ENCODE peak calls at places on chromosomes 7 and 10, in five cellular contexts. One of them, this sample, is unnamed.

GRCh38 chr10:72334832-72335393 is 19.8 kb downstream of the DNAJB12 start:
- DNase-seq in DMS153: no peak
- DNase-seq in CD4-positive, CD25-positive, alpha-beta regulatory T cell: peak
- DNase-seq in T-helper 9 cell: peak
- DNase-seq in left colon: peak
- DNase-seq in this sample: peak

GRCh38 chr10:100562008-100562672 is 26.4 kb downstream of the HIF1AN start:
- DNase-seq in DMS153: peak
- DNase-seq in T-helper 9 cell: peak
- DNase-seq in left colon: peak
- DNase-seq in CD4-positive, CD25-positive, alpha-beta regulatory T cell: peak
- DNase-seq in this sample: peak

GRCh38 chr10:43074409-43074808 is 2.5 kb upstream of the RET start:
- DNase-seq in T-helper 9 cell: no peak
- DNase-seq in CD4-positive, CD25-positive, alpha-beta regulatory T cell: no peak
- DNase-seq in left colon: no peak
- DNase-seq in DMS153: no peak
- DNase-seq in this sample: no peak

GRCh38 chr7:108499575-108499974 is 26.4 kb downstream of the PNPLA8 start:
- DNase-seq in CD4-positive, CD25-positive, alpha-beta regulatory T cell: no peak
- DNase-seq in T-helper 9 cell: no peak
- DNase-seq in DMS153: no peak
- DNase-seq in left colon: no peak
- DNase-seq in this sample: no peak

GRCh38 chr7:157676001-157676400 is 339.2 kb downstream of the DNAJB6 start:
- DNase-seq in DMS153: no peak
- DNase-seq in T-helper 9 cell: no peak
- DNase-seq in left colon: peak
- DNase-seq in CD4-positive, CD25-positive, alpha-beta regulatory T cell: no peak
- DNase-seq in this sample: no peak

GRCh38 chr7:99374121-99375064 is at the start of gene ARPC1B:
- DNase-seq in left colon: peak
- DNase-seq in T-helper 9 cell: peak
- DNase-seq in CD4-positive, CD25-positive, alpha-beta regulatory T cell: peak
- DNase-seq in DMS153: peak
- DNase-seq in this sample: peak

GRCh38 chr7:90232440-90232839 is 12.5 kb upstream of the CFAP69 start:
- DNase-seq in left colon: no peak
- DNase-seq in DMS153: no peak
- DNase-seq in T-helper 9 cell: no peak
- DNase-seq in CD4-positive, CD25-positive, alpha-beta regulatory T cell: no peak
- DNase-seq in this sample: no peak

GRCh38 chr10:113718974-113719822 is 32.3 kb upstream of the PLEKHS1 start:
- DNase-seq in T-helper 9 cell: no peak
- DNase-seq in left colon: peak
- DNase-seq in CD4-positive, CD25-positive, alpha-beta regulatory T cell: peak
- DNase-seq in DMS153: peak
- DNase-seq in this sample: no peak

GRCh38 chr7:119320316-119320715 is 952.7 kb upstream of the KCND2 start:
- DNase-seq in CD4-positive, CD25-positive, alpha-beta regulatory T cell: no peak
- DNase-seq in DMS153: no peak
- DNase-seq in T-helper 9 cell: no peak
- DNase-seq in left colon: no peak
- DNase-seq in this sample: no peak

GRCh38 chr10:111370101-111370500 is 293.3 kb downstream of the ADRA2A start:
- DNase-seq in DMS153: no peak
- DNase-seq in T-helper 9 cell: no peak
- DNase-seq in left colon: no peak
- DNase-seq in CD4-positive, CD25-positive, alpha-beta regulatory T cell: no peak
- DNase-seq in this sample: no peak

GRCh38 chr10:110335314-110336064 is 30.8 kb upstream of the SMNDC1 start:
- DNase-seq in left colon: no peak
- DNase-seq in DMS153: no peak
- DNase-seq in T-helper 9 cell: no peak
- DNase-seq in CD4-positive, CD25-positive, alpha-beta regulatory T cell: no peak
- DNase-seq in this sample: no peak

GRCh38 chr7:21587139-21587773 is 44.4 kb downstream of the DNAH11 start:
- DNase-seq in DMS153: no peak
- DNase-seq in CD4-positive, CD25-positive, alpha-beta regulatory T cell: no peak
- DNase-seq in left colon: no peak
- DNase-seq in T-helper 9 cell: no peak
- DNase-seq in this sample: no peak

GRCh38 chr7:96933067-96933645 is 72.2 kb upstream of the DLX6 start:
- DNase-seq in CD4-positive, CD25-positive, alpha-beta regulatory T cell: no peak
- DNase-seq in T-helper 9 cell: no peak
- DNase-seq in left colon: no peak
- DNase-seq in DMS153: no peak
- DNase-seq in this sample: no peak

GRCh38 chr7:101549734-101550133 is 79.4 kb downstream of the MYL10 start:
- DNase-seq in CD4-positive, CD25-positive, alpha-beta regulatory T cell: no peak
- DNase-seq in left colon: no peak
- DNase-seq in DMS153: no peak
- DNase-seq in T-helper 9 cell: no peak
- DNase-seq in this sample: no peak

GRCh38 chr10:113520606-113521481 is 32.0 kb upstream of the HABP2 start:
- DNase-seq in CD4-positive, CD25-positive, alpha-beta regulatory T cell: no peak
- DNase-seq in left colon: peak
- DNase-seq in DMS153: peak
- DNase-seq in T-helper 9 cell: no peak
- DNase-seq in this sample: no peak

GRCh38 chr10:110977662-110978061 is 58.3 kb downstream of the SHOC2 start:
- DNase-seq in CD4-positive, CD25-positive, alpha-beta regulatory T cell: no peak
- DNase-seq in DMS153: no peak
- DNase-seq in T-helper 9 cell: no peak
- DNase-seq in left colon: no peak
- DNase-seq in this sample: no peak

GRCh38 chr7:104231054-104232046 is 23.5 kb upstream of the ORC5 start:
- DNase-seq in CD4-positive, CD25-positive, alpha-beta regulatory T cell: peak
- DNase-seq in T-helper 9 cell: peak
- DNase-seq in left colon: peak
- DNase-seq in DMS153: no peak
- DNase-seq in this sample: peak

GRCh38 chr10:126969310-126969709 is 64.1 kb downstream of the DOCK1 start:
- DNase-seq in DMS153: no peak
- DNase-seq in T-helper 9 cell: no peak
- DNase-seq in CD4-positive, CD25-positive, alpha-beta regulatory T cell: no peak
- DNase-seq in left colon: peak
- DNase-seq in this sample: no peak

GRCh38 chr10:3292601-3293000 is 120.0 kb upstream of the PITRM1 start:
- DNase-seq in CD4-positive, CD25-positive, alpha-beta regulatory T cell: no peak
- DNase-seq in DMS153: no peak
- DNase-seq in left colon: no peak
- DNase-seq in T-helper 9 cell: no peak
- DNase-seq in this sample: no peak

GRCh38 chr10:11098628-11099027 is 81.0 kb downstream of the CELF2 start:
- DNase-seq in T-helper 9 cell: no peak
- DNase-seq in CD4-positive, CD25-positive, alpha-beta regulatory T cell: no peak
- DNase-seq in DMS153: no peak
- DNase-seq in left colon: no peak
- DNase-seq in this sample: no peak

GRCh38 chr10:33126118-33126517 is 168.1 kb upstream of the ITGB1 start:
- DNase-seq in T-helper 9 cell: no peak
- DNase-seq in DMS153: no peak
- DNase-seq in CD4-positive, CD25-positive, alpha-beta regulatory T cell: peak
- DNase-seq in left colon: no peak
- DNase-seq in this sample: peak

GRCh38 chr10:33165911-33166310 is 168.6 kb downstream of the NRP1 start:
- DNase-seq in left colon: no peak
- DNase-seq in CD4-positive, CD25-positive, alpha-beta regulatory T cell: no peak
- DNase-seq in T-helper 9 cell: no peak
- DNase-seq in DMS153: no peak
- DNase-seq in this sample: no peak

GRCh38 chr7:130127404-130128395 is 57.4 kb downstream of the KLHDC10 start:
- DNase-seq in left colon: no peak
- DNase-seq in T-helper 9 cell: no peak
- DNase-seq in DMS153: no peak
- DNase-seq in CD4-positive, CD25-positive, alpha-beta regulatory T cell: no peak
- DNase-seq in this sample: no peak

GRCh38 chr7:22318376-22318775 is 38.6 kb downstream of the RAPGEF5 start:
- DNase-seq in T-helper 9 cell: no peak
- DNase-seq in DMS153: no peak
- DNase-seq in left colon: no peak
- DNase-seq in CD4-positive, CD25-positive, alpha-beta regulatory T cell: no peak
- DNase-seq in this sample: no peak

GRCh38 chr10:124996854-124997215 is 54.9 kb downstream of the ZRANB1 start:
- DNase-seq in CD4-positive, CD25-positive, alpha-beta regulatory T cell: no peak
- DNase-seq in left colon: no peak
- DNase-seq in DMS153: no peak
- DNase-seq in T-helper 9 cell: no peak
- DNase-seq in this sample: no peak

GRCh38 chr10:86376403-86376802 is 9.8 kb upstream of the GRID1 start:
- DNase-seq in T-helper 9 cell: no peak
- DNase-seq in DMS153: no peak
- DNase-seq in CD4-positive, CD25-positive, alpha-beta regulatory T cell: no peak
- DNase-seq in left colon: no peak
- DNase-seq in this sample: no peak

GRCh38 chr7:54015251-54015650 is 526.9 kb upstream of the VSTM2A start:
- DNase-seq in DMS153: no peak
- DNase-seq in T-helper 9 cell: no peak
- DNase-seq in left colon: no peak
- DNase-seq in CD4-positive, CD25-positive, alpha-beta regulatory T cell: no peak
- DNase-seq in this sample: no peak

GRCh38 chr10:95906675-95907453 is 911 bp upstream of the CC2D2B start:
- DNase-seq in CD4-positive, CD25-positive, alpha-beta regulatory T cell: peak
- DNase-seq in DMS153: no peak
- DNase-seq in T-helper 9 cell: no peak
- DNase-seq in left colon: peak
- DNase-seq in this sample: peak

GRCh38 chr7:36967387-36967786 is 243.1 kb upstream of the AOAH start:
- DNase-seq in CD4-positive, CD25-positive, alpha-beta regulatory T cell: no peak
- DNase-seq in T-helper 9 cell: no peak
- DNase-seq in DMS153: no peak
- DNase-seq in left colon: peak
- DNase-seq in this sample: no peak

GRCh38 chr10:131703941-131704340 is 196.9 kb upstream of the PPP2R2D start:
- DNase-seq in DMS153: no peak
- DNase-seq in left colon: no peak
- DNase-seq in CD4-positive, CD25-positive, alpha-beta regulatory T cell: no peak
- DNase-seq in T-helper 9 cell: no peak
- DNase-seq in this sample: no peak

GRCh38 chr10:49592726-49593563 is 17.2 kb upstream of the SLC18A3 start:
- DNase-seq in DMS153: peak
- DNase-seq in T-helper 9 cell: peak
- DNase-seq in CD4-positive, CD25-positive, alpha-beta regulatory T cell: peak
- DNase-seq in left colon: peak
- DNase-seq in this sample: peak

GRCh38 chr10:133308431-133309110 is at the start of the genes TUBGCP2 and ZNF511:
- DNase-seq in T-helper 9 cell: peak
- DNase-seq in DMS153: peak
- DNase-seq in CD4-positive, CD25-positive, alpha-beta regulatory T cell: peak
- DNase-seq in left colon: peak
- DNase-seq in this sample: peak

GRCh38 chr10:89609730-89610393 is 35.2 kb downstream of the PANK1 start:
- DNase-seq in left colon: no peak
- DNase-seq in CD4-positive, CD25-positive, alpha-beta regulatory T cell: no peak
- DNase-seq in T-helper 9 cell: no peak
- DNase-seq in DMS153: no peak
- DNase-seq in this sample: no peak

GRCh38 chr7:116584721-116585120 is 59.9 kb downstream of the CAV1 start:
- DNase-seq in CD4-positive, CD25-positive, alpha-beta regulatory T cell: no peak
- DNase-seq in DMS153: no peak
- DNase-seq in T-helper 9 cell: no peak
- DNase-seq in left colon: no peak
- DNase-seq in this sample: no peak

This sample was measured in CD8-positive, alpha-beta memory T cell.